ENCODE peak calls at places on chromosomes 6 and 20, in nine cellular contexts. E is mucosa of descending colon; F is effector CD4-positive, alpha-beta T cell; K is kidney glomerular epithelial cell; T is H9; O is fibroblast of the conjunctiva; B is NCI-H345; N is cardiac muscle cell; G is T-helper 1 cell. A is an unnamed sample.

GRCh38 chr6:69026243-69026642 is 391.2 kb downstream of the ADGRB3 start:
- DNase-seq in T (no peak), F (no peak), B (no peak), E (no peak), N (no peak), G (no peak), K (peak; percentile 98), O (no peak), A (no peak)

GRCh38 chr6:111482236-111482958 is 621 bp downstream of the REV3L start:
- DNase-seq in E (peak; percentile 63), B (peak; percentile 53), G (peak; percentile 52), N (peak; percentile 45), T (no peak), K (peak; percentile 34), F (peak; percentile 38), O (no peak), A (peak; percentile 81)

GRCh38 chr6:161482517-161482903 is 208.6 kb upstream of the AGPAT4 start:
- DNase-seq in B (no peak), N (no peak), K (peak; percentile 68), E (no peak), T (no peak), F (no peak), O (no peak), G (no peak), A (no peak)

GRCh38 chr20:53642196-53643030 is 48.8 kb upstream of the ZNF217 start:
- DNase-seq in G (peak; percentile 33), F (peak; percentile 28), T (no peak), E (no peak), O (no peak), N (peak; percentile 63), B (no peak), K (no peak), A (no peak)

GRCh38 chr6:100116409-100117194 is 122.6 kb upstream of the MCHR2 start:
- DNase-seq in G (no peak), K (peak; percentile 53), F (no peak), N (peak; percentile 81), O (peak; percentile 65), E (no peak), T (peak; percentile 61), B (peak; percentile 69), A (peak; percentile 93)

GRCh38 chr6:131368077-131368911 is 204.7 kb upstream of the ARG1 start:
- DNase-seq in N (peak; percentile 74), K (no peak), G (no peak), T (no peak), B (peak; percentile 29), F (no peak), E (peak; percentile 72), O (peak; percentile 36), A (no peak)

GRCh38 chr6:5729813-5730212 is 276.9 kb downstream of the NRN1 start:
- DNase-seq in G (no peak), F (no peak), B (no peak), T (no peak), N (no peak), K (no peak), E (no peak), O (no peak), A (no peak)

GRCh38 chr6:20432692-20433091 is 31.0 kb downstream of the E2F3 start:
- DNase-seq in O (no peak), E (no peak), T (no peak), B (no peak), K (no peak), N (no peak), F (no peak), G (no peak), A (peak; percentile 62)

GRCh38 chr6:106556368-106556960 is 72.8 kb downstream of the RTN4IP1 start:
- DNase-seq in F (no peak), K (peak; percentile 41), E (no peak), G (no peak), T (no peak), B (peak; percentile 7), N (peak; percentile 54), O (peak; percentile 27), A (no peak)

GRCh38 chr6:117168296-117169059 is 96.9 kb upstream of the VGLL2 start:
- DNase-seq in N (no peak), K (no peak), F (no peak), G (no peak), T (no peak), B (no peak), O (no peak), E (no peak), A (no peak)

GRCh38 chr6:117233146-117233545 is 32.2 kb upstream of the VGLL2 start:
- DNase-seq in T (no peak), E (no peak), F (no peak), K (no peak), G (no peak), N (peak; percentile 46), O (no peak), B (no peak), A (no peak)

GRCh38 chr6:43900560-43901329 is 130.7 kb downstream of the VEGFA start:
- DNase-seq in E (no peak), B (peak; percentile 23), K (no peak), F (no peak), G (no peak), O (peak; percentile 70), T (no peak), N (no peak), A (no peak)

GRCh38 chr20:9923648-9924047 is 84.8 kb upstream of the PAK5 start:
- DNase-seq in F (no peak), B (no peak), K (no peak), O (no peak), G (no peak), E (no peak), T (no peak), N (no peak), A (no peak)

GRCh38 chr20:3166913-3167342 is 6.4 kb downstream of the LZTS3 start:
- DNase-seq in G (no peak), O (no peak), T (no peak), K (no peak), E (no peak), B (no peak), F (no peak), N (no peak), A (no peak)

GRCh38 chr6:110902091-110902490 is 27.5 kb downstream of the AMD1 start:
- DNase-seq in E (no peak), F (no peak), B (no peak), N (no peak), O (no peak), G (no peak), K (no peak), T (no peak), A (no peak)

GRCh38 chr20:46057856-46058655 is 29.0 kb downstream of the SLC12A5 start:
- DNase-seq in O (peak; percentile 16), K (no peak), B (no peak), N (peak; percentile 65), G (no peak), F (no peak), T (peak; percentile 79), E (peak; percentile 64), A (no peak)

GRCh38 chr6:163296835-163297519 is 117.5 kb upstream of the QKI start:
- DNase-seq in B (no peak), T (no peak), E (no peak), N (no peak), F (no peak), K (peak; percentile 68), O (no peak), G (no peak), A (no peak)

GRCh38 chr20:36543187-36544133 is 2.1 kb downstream of the MYL9 start:
- DNase-seq in B (no peak), T (no peak), E (peak; percentile 68), F (no peak), O (peak; percentile 45), N (peak; percentile 73), G (no peak), K (no peak), A (no peak)

GRCh38 chr6:137832110-137832509 is 34.9 kb upstream of the TNFAIP3 start:
- DNase-seq in E (no peak), O (peak; percentile 24), T (no peak), G (no peak), B (no peak), N (peak; percentile 76), K (peak; percentile 91), F (no peak), A (no peak)

GRCh38 chr6:118509009-118509617 is 39.0 kb upstream of the PLN start:
- DNase-seq in F (no peak), E (no peak), N (peak; percentile 57), G (no peak), K (peak; percentile 6), T (no peak), O (peak; percentile 17), B (peak; percentile 15), A (peak; percentile 56)

GRCh38 chr20:59618131-59618530 is 13.8 kb downstream of the PHACTR3 start:
- DNase-seq in O (no peak), K (no peak), E (no peak), T (no peak), N (no peak), B (no peak), G (no peak), F (no peak), A (no peak)

GRCh38 chr20:32462900-32463641 is 104.9 kb downstream of the ASXL1 start:
- DNase-seq in G (no peak), K (no peak), E (peak; percentile 85), T (no peak), B (no peak), N (no peak), F (no peak), O (no peak), A (no peak)

GRCh38 chr20:59411191-59411988 is 111.0 kb downstream of the EDN3 start:
- DNase-seq in B (no peak), F (no peak), E (no peak), T (no peak), K (no peak), N (no peak), G (no peak), O (no peak), A (no peak)

GRCh38 chr20:19211661-19212523 is 550 bp upstream of the SLC24A3 start:
- DNase-seq in O (no peak), K (no peak), E (peak; percentile 58), F (no peak), G (no peak), N (peak; percentile 5), B (peak; percentile 68), T (peak; percentile 50), A (no peak)

A was measured in NCI-H774.